ENCODE peak calls at places on chromosomes 5 and 9, in eight cellular contexts. D is WERI-Rb-1, F is GM10248, S is fibroblast of mammary gland, G is GM12865, V is neural crest cell, E is PC-3, Q is Calu3. T is an unnamed sample.
A peak's percentile ranks its signal among the peaks of the same experiment; 100 is the strongest.

GRCh38 chr9:4929917-4930316 is 55.2 kb upstream of the JAK2 start:
- DNase-seq in D (no peak), F (no peak), S (peak; percentile 27), G (no peak), V (no peak), E (peak; percentile 63), Q (no peak), T (no peak)

GRCh38 chr5:151064916-151065499 is 15.8 kb downstream of the TNIP1 start:
- DNase-seq in D (no peak), F (no peak), S (no peak), G (no peak), V (no peak), E (no peak), Q (no peak), T (no peak)

GRCh38 chr9:20015427-20015931 is 226.6 kb upstream of the SLC24A2 start:
- DNase-seq in D (no peak), F (no peak), S (no peak), G (peak; percentile 33), V (no peak), E (no peak), Q (no peak), T (no peak)

GRCh38 chr9:13163287-13163686 is 116.2 kb downstream of the MPDZ start:
- DNase-seq in D (no peak), F (no peak), S (no peak), G (no peak), V (no peak), E (no peak), Q (no peak), T (no peak)

GRCh38 chr9:86099695-86100364 is 472 bp upstream of the GOLM1 start:
- DNase-seq in D (no peak), F (peak; percentile 27), S (peak; percentile 66), G (peak; percentile 14), V (peak; percentile 22), E (peak; percentile 56), Q (peak; percentile 29), T (peak; percentile 52)

GRCh38 chr9:91727316-91727861 is 222.6 kb downstream of the ROR2 start:
- DNase-seq in D (peak; percentile 55), F (peak; percentile 78), S (peak; percentile 59), G (peak; percentile 64), V (peak; percentile 44), E (peak; percentile 61), Q (peak; percentile 20), T (no peak)

GRCh38 chr5:135578685-135579341 is at the start of gene CXCL14:
- DNase-seq in D (peak; percentile 53), F (no peak), S (peak; percentile 71), G (no peak), V (peak; percentile 42), E (no peak), Q (peak; percentile 47), T (peak; percentile 55)

GRCh38 chr5:151622367-151623097 is 31.4 kb upstream of the FAT2 start:
- DNase-seq in D (no peak), F (no peak), S (no peak), G (no peak), V (no peak), E (no peak), Q (no peak), T (no peak)

GRCh38 chr9:137488330-137488653 is 29.2 kb upstream of the NSMF start:
- DNase-seq in D (peak; percentile 74), F (no peak), S (no peak), G (no peak), V (no peak), E (no peak), Q (no peak), T (no peak)

GRCh38 chr5:6827815-6828214 is 114.6 kb downstream of the TENT4A start:
- DNase-seq in D (no peak), F (peak; percentile 34), S (no peak), G (peak; percentile 73), V (no peak), E (no peak), Q (no peak), T (no peak)

GRCh38 chr5:95759634-95760033 is 28.5 kb downstream of the RHOBTB3 start:
- DNase-seq in D (no peak), F (no peak), S (peak; percentile 41), G (no peak), V (no peak), E (peak; percentile 11), Q (no peak), T (no peak)

GRCh38 chr5:137498736-137499505 is at the start of gene SPOCK1:
- DNase-seq in D (peak; percentile 68), F (peak; percentile 91), S (peak; percentile 67), G (peak; percentile 74), V (peak; percentile 69), E (peak; percentile 76), Q (peak; percentile 90), T (peak; percentile 83)

GRCh38 chr5:59081693-59082092 is 498.8 kb downstream of the RAB3C start:
- DNase-seq in D (peak; percentile 46), F (no peak), S (no peak), G (no peak), V (no peak), E (no peak), Q (no peak), T (no peak)

GRCh38 chr9:129876815-129877214 is 41.6 kb downstream of the USP20 start:
- DNase-seq in D (no peak), F (no peak), S (no peak), G (no peak), V (no peak), E (no peak), Q (no peak), T (no peak)

GRCh38 chr9:129873563-129873962 is 38.3 kb downstream of the USP20 start:
- DNase-seq in D (no peak), F (no peak), S (no peak), G (no peak), V (no peak), E (no peak), Q (no peak), T (no peak)

GRCh38 chr9:129874261-129875101 is 39.2 kb downstream of the USP20 start:
- DNase-seq in D (no peak), F (no peak), S (no peak), G (no peak), V (no peak), E (no peak), Q (no peak), T (no peak)

GRCh38 chr9:129875687-129876395 is 40.6 kb downstream of the USP20 start:
- DNase-seq in D (peak; percentile 97), F (no peak), S (no peak), G (no peak), V (no peak), E (no peak), Q (no peak), T (no peak)

DNA sequence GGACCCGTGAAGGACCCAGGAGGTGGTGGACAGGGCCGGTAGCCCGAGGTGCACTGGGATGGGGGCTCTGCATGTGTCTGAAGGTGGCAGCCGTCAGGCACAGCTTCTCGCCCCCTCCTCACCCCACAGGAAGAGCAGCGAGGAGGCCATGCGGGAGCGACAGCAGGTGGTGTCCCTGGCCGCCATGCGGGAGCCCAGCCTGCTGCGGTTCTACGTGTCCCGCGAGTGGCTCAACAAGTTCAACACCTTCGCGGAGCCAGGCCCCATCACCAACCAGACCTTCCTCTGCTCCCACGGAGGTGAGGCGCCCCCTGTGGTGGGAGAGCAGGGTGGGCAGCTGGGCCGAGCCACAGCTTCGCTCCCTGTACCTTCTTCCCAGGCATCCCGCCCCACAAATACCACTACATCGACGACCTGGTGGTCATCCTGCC is 39.9 kb downstream of the USP20 start:
- DNase-seq in D (peak; percentile 55), F (no peak), S (no peak), G (no peak), V (no peak), E (no peak), Q (no peak), T (no peak)
- TF ChIP-seq CTCF in D (peak; percentile 75), F (no peak), S (no peak), G (peak; percentile 3), V (peak; percentile 30), E (no peak), Q (no peak), T (no peak)

GRCh38 chr9:34406219-34406618 is 29.5 kb upstream of the MYORG start:
- DNase-seq in D (no peak), F (no peak), S (no peak), G (no peak), V (no peak), E (no peak), Q (no peak), T (no peak)
- TF ChIP-seq CTCF in D (no peak), F (no peak), S (no peak), G (no peak), V (no peak), E (no peak), Q (no peak), T (no peak)

DNA sequence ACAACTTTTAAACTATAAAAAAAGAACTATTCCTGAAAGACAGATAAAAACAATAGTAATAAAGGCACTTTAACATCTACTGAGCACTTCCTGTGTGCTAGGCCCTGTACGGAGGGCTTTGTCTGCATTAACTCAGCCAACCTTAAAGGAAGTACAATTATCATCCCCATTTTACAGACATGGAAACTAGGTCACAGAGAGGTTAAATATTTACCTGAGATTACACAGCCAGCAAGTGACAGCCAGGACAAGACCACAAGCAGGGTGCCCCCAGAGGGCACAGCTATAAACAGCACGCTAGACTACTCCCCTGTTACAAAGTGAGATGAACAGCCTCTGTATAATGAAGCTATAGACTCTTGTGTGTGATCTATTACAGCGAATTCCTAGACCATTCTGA is 25.5 kb downstream of the DDX31 start:
- DNase-seq in D (peak; percentile 37), F (peak; percentile 22), S (no peak), G (peak; percentile 18), V (no peak), E (peak; percentile 6), Q (peak; percentile 5), T (no peak)
- TF ChIP-seq CTCF in D (peak; percentile 62), F (peak; percentile 15), S (peak; percentile 12), G (no peak), V (peak; percentile 35), E (peak; percentile 45), Q (no peak), T (no peak)

GRCh38 chr5:55226027-55226933 is 835 bp downstream of the MCIDAS start:
- DNase-seq in D (peak; percentile 92), F (peak; percentile 74), S (peak; percentile 45), G (peak; percentile 75), V (peak; percentile 82), E (peak; percentile 62), Q (peak; percentile 89), T (peak; percentile 62)
- TF ChIP-seq CTCF in D (peak; percentile 96), F (peak; percentile 87), S (peak; percentile 50), G (peak; percentile 82), V (peak; percentile 76), E (peak; percentile 67), Q (peak; percentile 85), T (peak; percentile 79)

DNA sequence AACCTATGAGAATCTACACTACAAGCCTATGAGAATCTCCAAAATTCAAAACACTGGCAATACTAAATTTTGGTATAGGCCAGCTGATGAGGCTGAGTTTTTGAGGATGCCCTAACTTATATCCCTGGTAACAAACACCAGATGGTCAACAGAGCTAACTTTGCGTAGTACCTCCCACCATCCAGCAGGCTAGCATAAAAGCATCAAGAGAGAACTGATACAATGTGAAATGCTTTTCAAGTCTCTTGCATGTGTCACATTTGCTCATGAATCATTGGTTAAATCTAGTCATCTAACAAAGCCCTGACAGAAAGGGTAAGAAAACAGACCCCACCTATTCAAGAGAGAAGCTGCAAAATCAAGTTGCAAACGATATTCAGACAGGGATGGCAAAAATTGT is 1609.7 kb upstream of the CDH9 start:
- DNase-seq in D (peak; percentile 12), F (no peak), S (no peak), G (no peak), V (no peak), E (peak; percentile 59), Q (no peak), T (no peak)
- TF ChIP-seq CTCF in D (no peak), F (no peak), S (no peak), G (no peak), V (peak; percentile 43), E (peak; percentile 33), Q (no peak), T (no peak)

T was measured in mesothelial cell of epicardium.